ENCODE peak calls at places on chromosomes 16 and 17, in ten cellular contexts. One of them, this sample, is unnamed.

GRCh38 chr17:62703776-62704380 is 76.4 kb downstream of the MRC2 start:
- DNase-seq in glutamatergic neuron: peak; percentile 93
- DNase-seq in KBM-7: peak; percentile 77
- DNase-seq in NCI-H146: peak; percentile 58
- DNase-seq in H1: peak; percentile 93
- DNase-seq in LNCaP clone FGC: no peak
- DNase-seq in iris pigment epithelial cell: peak; percentile 52
- DNase-seq in NCI-H1105: peak; percentile 37
- DNase-seq in HFFc6: peak; percentile 32
- DNase-seq in AG04450: no peak
- DNase-seq in this sample: peak; percentile 82

GRCh38 chr17:14205992-14206461 is 30.6 kb downstream of the CDRT15 start:
- DNase-seq in AG04450: no peak
- DNase-seq in H1: no peak
- DNase-seq in HFFc6: no peak
- DNase-seq in glutamatergic neuron: no peak
- DNase-seq in iris pigment epithelial cell: no peak
- DNase-seq in NCI-H146: no peak
- DNase-seq in NCI-H1105: peak; percentile 72
- DNase-seq in KBM-7: no peak
- DNase-seq in LNCaP clone FGC: peak; percentile 94
- DNase-seq in this sample: no peak

GRCh38 chr17:13931752-13932477 is 137.4 kb upstream of the COX10 start:
- DNase-seq in H1: no peak
- DNase-seq in KBM-7: peak; percentile 33
- DNase-seq in iris pigment epithelial cell: no peak
- DNase-seq in LNCaP clone FGC: peak; percentile 21
- DNase-seq in AG04450: no peak
- DNase-seq in NCI-H146: no peak
- DNase-seq in glutamatergic neuron: peak; percentile 53
- DNase-seq in NCI-H1105: no peak
- DNase-seq in HFFc6: no peak
- DNase-seq in this sample: no peak

GRCh38 chr16:4404967-4405696 is 11.3 kb downstream of the CORO7 start:
- DNase-seq in glutamatergic neuron: no peak
- DNase-seq in H1: no peak
- DNase-seq in LNCaP clone FGC: no peak
- DNase-seq in AG04450: no peak
- DNase-seq in NCI-H1105: no peak
- DNase-seq in NCI-H146: no peak
- DNase-seq in KBM-7: no peak
- DNase-seq in HFFc6: no peak
- DNase-seq in iris pigment epithelial cell: no peak
- DNase-seq in this sample: no peak

GRCh38 chr16:65312071-65312470 is 190.2 kb upstream of the CDH11 start:
- DNase-seq in LNCaP clone FGC: no peak
- DNase-seq in NCI-H146: no peak
- DNase-seq in NCI-H1105: no peak
- DNase-seq in AG04450: no peak
- DNase-seq in iris pigment epithelial cell: peak; percentile 50
- DNase-seq in KBM-7: no peak
- DNase-seq in HFFc6: peak; percentile 67
- DNase-seq in glutamatergic neuron: no peak
- DNase-seq in H1: no peak
- DNase-seq in this sample: no peak

GRCh38 chr16:27445502-27446175 is 43.7 kb downstream of the IL21R start:
- DNase-seq in NCI-H146: no peak
- DNase-seq in iris pigment epithelial cell: no peak
- DNase-seq in LNCaP clone FGC: no peak
- DNase-seq in glutamatergic neuron: no peak
- DNase-seq in AG04450: no peak
- DNase-seq in H1: no peak
- DNase-seq in KBM-7: no peak
- DNase-seq in NCI-H1105: no peak
- DNase-seq in HFFc6: no peak
- DNase-seq in this sample: no peak

GRCh38 chr17:58679263-58680037 is 12.4 kb downstream of the TEX14 start:
- DNase-seq in iris pigment epithelial cell: peak; percentile 50
- DNase-seq in NCI-H1105: no peak
- DNase-seq in H1: no peak
- DNase-seq in KBM-7: peak; percentile 14
- DNase-seq in LNCaP clone FGC: peak; percentile 69
- DNase-seq in NCI-H146: peak; percentile 52
- DNase-seq in HFFc6: peak; percentile 57
- DNase-seq in glutamatergic neuron: no peak
- DNase-seq in AG04450: no peak
- DNase-seq in this sample: peak; percentile 26

GRCh38 chr16:72937916-72938315 is 110.0 kb downstream of the ZFHX3 start:
- DNase-seq in KBM-7: no peak
- DNase-seq in LNCaP clone FGC: no peak
- DNase-seq in AG04450: no peak
- DNase-seq in NCI-H1105: no peak
- DNase-seq in HFFc6: no peak
- DNase-seq in H1: no peak
- DNase-seq in glutamatergic neuron: no peak
- DNase-seq in iris pigment epithelial cell: no peak
- DNase-seq in NCI-H146: no peak
- DNase-seq in this sample: no peak

GRCh38 chr17:39818282-39819000 is 45.7 kb downstream of the IKZF3 start:
- DNase-seq in NCI-H146: no peak
- DNase-seq in LNCaP clone FGC: no peak
- DNase-seq in NCI-H1105: no peak
- DNase-seq in KBM-7: no peak
- DNase-seq in HFFc6: no peak
- DNase-seq in AG04450: no peak
- DNase-seq in H1: no peak
- DNase-seq in glutamatergic neuron: no peak
- DNase-seq in iris pigment epithelial cell: no peak
- DNase-seq in this sample: no peak

GRCh38 chr17:40841246-40841645 is 18.8 kb upstream of the KRT10 start:
- DNase-seq in KBM-7: no peak
- DNase-seq in glutamatergic neuron: no peak
- DNase-seq in LNCaP clone FGC: no peak
- DNase-seq in H1: no peak
- DNase-seq in NCI-H1105: no peak
- DNase-seq in NCI-H146: no peak
- DNase-seq in iris pigment epithelial cell: peak; percentile 29
- DNase-seq in AG04450: no peak
- DNase-seq in HFFc6: no peak
- DNase-seq in this sample: no peak

GRCh38 chr16:8963010-8963824 is 489 bp downstream of the USP7 start:
- DNase-seq in glutamatergic neuron: no peak
- DNase-seq in LNCaP clone FGC: no peak
- DNase-seq in NCI-H1105: no peak
- DNase-seq in HFFc6: no peak
- DNase-seq in KBM-7: no peak
- DNase-seq in H1: peak; percentile 50
- DNase-seq in AG04450: no peak
- DNase-seq in iris pigment epithelial cell: peak; percentile 27
- DNase-seq in NCI-H146: peak; percentile 47
- DNase-seq in this sample: no peak

GRCh38 chr16:6023449-6023848 is 925.9 kb upstream of the EEF2KMT start:
- DNase-seq in AG04450: no peak
- DNase-seq in KBM-7: no peak
- DNase-seq in glutamatergic neuron: no peak
- DNase-seq in LNCaP clone FGC: no peak
- DNase-seq in NCI-H146: no peak
- DNase-seq in HFFc6: no peak
- DNase-seq in H1: no peak
- DNase-seq in NCI-H1105: no peak
- DNase-seq in iris pigment epithelial cell: no peak
- DNase-seq in this sample: no peak

GRCh38 chr17:82603981-82604448 is 44.2 kb downstream of the WDR45B start:
- DNase-seq in LNCaP clone FGC: no peak
- DNase-seq in HFFc6: no peak
- DNase-seq in NCI-H1105: no peak
- DNase-seq in AG04450: no peak
- DNase-seq in iris pigment epithelial cell: peak; percentile 67
- DNase-seq in NCI-H146: no peak
- DNase-seq in KBM-7: peak; percentile 95
- DNase-seq in glutamatergic neuron: peak; percentile 50
- DNase-seq in H1: no peak
- DNase-seq in this sample: no peak

GRCh38 chr17:2792541-2793169 is 3.6 kb upstream of the RAP1GAP2 start:
- DNase-seq in NCI-H146: no peak
- DNase-seq in LNCaP clone FGC: no peak
- DNase-seq in HFFc6: no peak
- DNase-seq in glutamatergic neuron: no peak
- DNase-seq in KBM-7: no peak
- DNase-seq in H1: no peak
- DNase-seq in NCI-H1105: no peak
- DNase-seq in AG04450: no peak
- DNase-seq in iris pigment epithelial cell: no peak
- DNase-seq in this sample: no peak

GRCh38 chr17:46809110-46809571 is 9.4 kb downstream of the WNT3 start:
- DNase-seq in NCI-H1105: no peak
- DNase-seq in LNCaP clone FGC: no peak
- DNase-seq in iris pigment epithelial cell: no peak
- DNase-seq in NCI-H146: no peak
- DNase-seq in H1: peak; percentile 63
- DNase-seq in glutamatergic neuron: peak; percentile 48
- DNase-seq in AG04450: no peak
- DNase-seq in KBM-7: no peak
- DNase-seq in HFFc6: no peak
- DNase-seq in this sample: no peak

GRCh38 chr16:1523581-1524245 is 9.8 kb upstream of the TMEM204 start:
- DNase-seq in H1: no peak
- DNase-seq in iris pigment epithelial cell: no peak
- DNase-seq in AG04450: no peak
- DNase-seq in NCI-H1105: no peak
- DNase-seq in HFFc6: no peak
- DNase-seq in glutamatergic neuron: no peak
- DNase-seq in KBM-7: no peak
- DNase-seq in LNCaP clone FGC: no peak
- DNase-seq in NCI-H146: no peak
- DNase-seq in this sample: no peak

GRCh38 chr16:27400751-27401620 is 988 bp upstream of the IL21R start:
- DNase-seq in H1: no peak
- DNase-seq in NCI-H1105: no peak
- DNase-seq in glutamatergic neuron: no peak
- DNase-seq in HFFc6: peak; percentile 74
- DNase-seq in iris pigment epithelial cell: peak; percentile 53
- DNase-seq in NCI-H146: no peak
- DNase-seq in KBM-7: peak; percentile 85
- DNase-seq in LNCaP clone FGC: no peak
- DNase-seq in AG04450: no peak
- DNase-seq in this sample: peak; percentile 70

GRCh38 chr17:82977586-82977985 is 101.8 kb upstream of the METRNL start:
- DNase-seq in iris pigment epithelial cell: no peak
- DNase-seq in AG04450: no peak
- DNase-seq in HFFc6: no peak
- DNase-seq in NCI-H1105: no peak
- DNase-seq in H1: no peak
- DNase-seq in LNCaP clone FGC: no peak
- DNase-seq in NCI-H146: no peak
- DNase-seq in glutamatergic neuron: no peak
- DNase-seq in KBM-7: no peak
- DNase-seq in this sample: no peak

GRCh38 chr17:65243838-65244237 is 106.7 kb downstream of the RGS9 start:
- DNase-seq in NCI-H146: peak; percentile 76
- DNase-seq in NCI-H1105: peak; percentile 38
- DNase-seq in iris pigment epithelial cell: peak; percentile 21
- DNase-seq in KBM-7: no peak
- DNase-seq in glutamatergic neuron: no peak
- DNase-seq in HFFc6: peak; percentile 41
- DNase-seq in AG04450: no peak
- DNase-seq in H1: no peak
- DNase-seq in LNCaP clone FGC: no peak
- DNase-seq in this sample: no peak

GRCh38 chr17:43356450-43356849 is 42.3 kb upstream of the ARL4D start:
- DNase-seq in HFFc6: no peak
- DNase-seq in LNCaP clone FGC: no peak
- DNase-seq in NCI-H146: no peak
- DNase-seq in NCI-H1105: no peak
- DNase-seq in AG04450: no peak
- DNase-seq in iris pigment epithelial cell: no peak
- DNase-seq in KBM-7: no peak
- DNase-seq in glutamatergic neuron: no peak
- DNase-seq in H1: no peak
- DNase-seq in this sample: no peak

GRCh38 chr16:70724146-70725023 is 38.5 kb upstream of the MTSS2 start:
- DNase-seq in NCI-H146: no peak
- DNase-seq in H1: no peak
- DNase-seq in KBM-7: no peak
- DNase-seq in HFFc6: no peak
- DNase-seq in iris pigment epithelial cell: no peak
- DNase-seq in LNCaP clone FGC: no peak
- DNase-seq in NCI-H1105: no peak
- DNase-seq in AG04450: no peak
- DNase-seq in glutamatergic neuron: no peak
- DNase-seq in this sample: no peak

GRCh38 chr17:51435171-51435552 is 174.8 kb downstream of the UTP18 start:
- DNase-seq in KBM-7: no peak
- DNase-seq in NCI-H1105: no peak
- DNase-seq in NCI-H146: no peak
- DNase-seq in glutamatergic neuron: no peak
- DNase-seq in H1: no peak
- DNase-seq in AG04450: no peak
- DNase-seq in LNCaP clone FGC: no peak
- DNase-seq in HFFc6: no peak
- DNase-seq in iris pigment epithelial cell: no peak
- DNase-seq in this sample: no peak

GRCh38 chr17:53780320-53780719 is 42.4 kb upstream of the KIF2B start:
- DNase-seq in H1: no peak
- DNase-seq in HFFc6: no peak
- DNase-seq in AG04450: no peak
- DNase-seq in glutamatergic neuron: no peak
- DNase-seq in NCI-H1105: no peak
- DNase-seq in KBM-7: no peak
- DNase-seq in LNCaP clone FGC: no peak
- DNase-seq in iris pigment epithelial cell: no peak
- DNase-seq in NCI-H146: no peak
- DNase-seq in this sample: no peak

GRCh38 chr17:81057079-81057730 is 22.3 kb downstream of the BAIAP2 start:
- DNase-seq in H1: no peak
- DNase-seq in iris pigment epithelial cell: peak; percentile 80
- DNase-seq in LNCaP clone FGC: peak; percentile 67
- DNase-seq in NCI-H146: no peak
- DNase-seq in HFFc6: peak; percentile 8
- DNase-seq in glutamatergic neuron: no peak
- DNase-seq in AG04450: no peak
- DNase-seq in NCI-H1105: no peak
- DNase-seq in KBM-7: no peak
- DNase-seq in this sample: no peak

GRCh38 chr16:54156349-54156748 is 130.2 kb downstream of the IRX3 start:
- DNase-seq in KBM-7: no peak
- DNase-seq in iris pigment epithelial cell: no peak
- DNase-seq in NCI-H146: no peak
- DNase-seq in AG04450: no peak
- DNase-seq in HFFc6: no peak
- DNase-seq in LNCaP clone FGC: no peak
- DNase-seq in glutamatergic neuron: no peak
- DNase-seq in NCI-H1105: no peak
- DNase-seq in H1: no peak
- DNase-seq in this sample: no peak

GRCh38 chr16:11254913-11255736 is 879 bp downstream of the SOCS1 start:
- DNase-seq in HFFc6: peak; percentile 21
- DNase-seq in AG04450: no peak
- DNase-seq in glutamatergic neuron: peak; percentile 65
- DNase-seq in iris pigment epithelial cell: peak; percentile 71
- DNase-seq in KBM-7: peak; percentile 55
- DNase-seq in NCI-H1105: peak; percentile 23
- DNase-seq in H1: no peak
- DNase-seq in NCI-H146: peak; percentile 70
- DNase-seq in LNCaP clone FGC: no peak
- DNase-seq in this sample: no peak

GRCh38 chr17:73635101-73635767 is 9.0 kb downstream of the SDK2 start:
- DNase-seq in NCI-H1105: no peak
- DNase-seq in glutamatergic neuron: no peak
- DNase-seq in KBM-7: no peak
- DNase-seq in AG04450: no peak
- DNase-seq in iris pigment epithelial cell: no peak
- DNase-seq in HFFc6: no peak
- DNase-seq in LNCaP clone FGC: no peak
- DNase-seq in H1: no peak
- DNase-seq in NCI-H146: no peak
- DNase-seq in this sample: no peak